ENCODE peak calls at places on chromosomes 13 and 19, in nine cellular contexts. One of them, this sample, is unnamed.

GRCh38 chr13:47832458-47832972 is 168.6 kb downstream of the SUCLA2 start:
- DNase-seq in activated T-cell treated with anti-CD3 and anti-CD28 coated beads, Interleukin-2, amount 50 U/mL, for 72 hours: no peak
- DNase-seq in EL: no peak
- DNase-seq in AG09309: no peak
- DNase-seq in B cell: no peak
- DNase-seq in left cardiac atrium: no peak
- DNase-seq in HT1080: no peak
- DNase-seq in AG10803: no peak
- DNase-seq in A172: no peak
- DNase-seq in this sample: no peak

GRCh38 chr19:38849147-38849745 is 540 bp downstream of the HNRNPL start:
- DNase-seq in activated T-cell treated with anti-CD3 and anti-CD28 coated beads, Interleukin-2, amount 50 U/mL, for 72 hours: peak; percentile 98
- DNase-seq in EL: peak; percentile 96
- DNase-seq in AG09309: peak; percentile 62
- DNase-seq in B cell: peak; percentile 97
- DNase-seq in left cardiac atrium: peak; percentile 98
- DNase-seq in HT1080: peak; percentile 95
- DNase-seq in AG10803: peak; percentile 91
- DNase-seq in A172: peak; percentile 92
- DNase-seq in this sample: peak; percentile 97

GRCh38 chr13:42047561-42048322 is 706 bp upstream of the DGKH start:
- DNase-seq in activated T-cell treated with anti-CD3 and anti-CD28 coated beads, Interleukin-2, amount 50 U/mL, for 72 hours: peak; percentile 38
- DNase-seq in EL: peak; percentile 78
- DNase-seq in AG09309: no peak
- DNase-seq in B cell: peak; percentile 66
- DNase-seq in left cardiac atrium: peak; percentile 47
- DNase-seq in HT1080: peak; percentile 65
- DNase-seq in AG10803: peak; percentile 69
- DNase-seq in A172: peak; percentile 46
- DNase-seq in this sample: peak; percentile 81

GRCh38 chr13:20125129-20125782 is 35.6 kb downstream of the GJA3 start:
- DNase-seq in activated T-cell treated with anti-CD3 and anti-CD28 coated beads, Interleukin-2, amount 50 U/mL, for 72 hours: no peak
- DNase-seq in EL: peak; percentile 65
- DNase-seq in AG09309: peak; percentile 25
- DNase-seq in B cell: no peak
- DNase-seq in left cardiac atrium: no peak
- DNase-seq in HT1080: peak; percentile 49
- DNase-seq in AG10803: peak; percentile 59
- DNase-seq in A172: peak; percentile 49
- DNase-seq in this sample: no peak

GRCh38 chr19:38389101-38389925 is 816 bp downstream of the SPRED3 start:
- DNase-seq in activated T-cell treated with anti-CD3 and anti-CD28 coated beads, Interleukin-2, amount 50 U/mL, for 72 hours: no peak
- DNase-seq in EL: peak; percentile 87
- DNase-seq in AG09309: no peak
- DNase-seq in B cell: peak; percentile 47
- DNase-seq in left cardiac atrium: peak; percentile 55
- DNase-seq in HT1080: peak; percentile 81
- DNase-seq in AG10803: peak; percentile 69
- DNase-seq in A172: peak; percentile 79
- DNase-seq in this sample: peak; percentile 57

GRCh38 chr19:13119654-13120053 is 1.6 kb downstream of the NACC1 start:
- DNase-seq in activated T-cell treated with anti-CD3 and anti-CD28 coated beads, Interleukin-2, amount 50 U/mL, for 72 hours: no peak
- DNase-seq in EL: peak; percentile 40
- DNase-seq in AG09309: no peak
- DNase-seq in B cell: no peak
- DNase-seq in left cardiac atrium: no peak
- DNase-seq in HT1080: no peak
- DNase-seq in AG10803: no peak
- DNase-seq in A172: no peak
- DNase-seq in this sample: no peak

GRCh38 chr13:110650436-110650835 is 35.1 kb downstream of the NAXD start:
- DNase-seq in activated T-cell treated with anti-CD3 and anti-CD28 coated beads, Interleukin-2, amount 50 U/mL, for 72 hours: no peak
- DNase-seq in EL: no peak
- DNase-seq in AG09309: no peak
- DNase-seq in B cell: no peak
- DNase-seq in left cardiac atrium: peak; percentile 14
- DNase-seq in HT1080: no peak
- DNase-seq in AG10803: no peak
- DNase-seq in A172: no peak
- DNase-seq in this sample: no peak

GRCh38 chr13:73065665-73066350 is 7.0 kb downstream of the KLF5 start:
- DNase-seq in activated T-cell treated with anti-CD3 and anti-CD28 coated beads, Interleukin-2, amount 50 U/mL, for 72 hours: no peak
- DNase-seq in EL: no peak
- DNase-seq in AG09309: no peak
- DNase-seq in B cell: no peak
- DNase-seq in left cardiac atrium: no peak
- DNase-seq in HT1080: no peak
- DNase-seq in AG10803: no peak
- DNase-seq in A172: no peak
- DNase-seq in this sample: no peak

GRCh38 chr19:6616011-6616410 is 25.1 kb upstream of the CD70 start:
- DNase-seq in activated T-cell treated with anti-CD3 and anti-CD28 coated beads, Interleukin-2, amount 50 U/mL, for 72 hours: peak; percentile 57
- DNase-seq in EL: peak; percentile 21
- DNase-seq in AG09309: peak; percentile 25
- DNase-seq in B cell: no peak
- DNase-seq in left cardiac atrium: no peak
- DNase-seq in HT1080: peak; percentile 79
- DNase-seq in AG10803: peak; percentile 25
- DNase-seq in A172: peak; percentile 50
- DNase-seq in this sample: no peak

GRCh38 chr19:17180997-17181702 is 34.0 kb upstream of the USE1 start:
- DNase-seq in activated T-cell treated with anti-CD3 and anti-CD28 coated beads, Interleukin-2, amount 50 U/mL, for 72 hours: no peak
- DNase-seq in EL: no peak
- DNase-seq in AG09309: no peak
- DNase-seq in B cell: no peak
- DNase-seq in left cardiac atrium: no peak
- DNase-seq in HT1080: no peak
- DNase-seq in AG10803: no peak
- DNase-seq in A172: no peak
- DNase-seq in this sample: no peak

GRCh38 chr13:49183672-49184315 is 36.3 kb upstream of the MLNR start:
- DNase-seq in activated T-cell treated with anti-CD3 and anti-CD28 coated beads, Interleukin-2, amount 50 U/mL, for 72 hours: no peak
- DNase-seq in EL: no peak
- DNase-seq in AG09309: no peak
- DNase-seq in B cell: no peak
- DNase-seq in left cardiac atrium: no peak
- DNase-seq in HT1080: peak; percentile 29
- DNase-seq in AG10803: no peak
- DNase-seq in A172: no peak
- DNase-seq in this sample: no peak

GRCh38 chr19:8252922-8253589 is 43.9 kb downstream of the CERS4 start:
- DNase-seq in activated T-cell treated with anti-CD3 and anti-CD28 coated beads, Interleukin-2, amount 50 U/mL, for 72 hours: peak; percentile 81
- DNase-seq in EL: peak; percentile 76
- DNase-seq in AG09309: peak; percentile 25
- DNase-seq in B cell: peak; percentile 87
- DNase-seq in left cardiac atrium: peak; percentile 83
- DNase-seq in HT1080: peak; percentile 69
- DNase-seq in AG10803: peak; percentile 64
- DNase-seq in A172: peak; percentile 69
- DNase-seq in this sample: peak; percentile 66

GRCh38 chr19:492091-492531 is 4.2 kb upstream of the MADCAM1 start:
- DNase-seq in activated T-cell treated with anti-CD3 and anti-CD28 coated beads, Interleukin-2, amount 50 U/mL, for 72 hours: peak; percentile 57
- DNase-seq in EL: no peak
- DNase-seq in AG09309: no peak
- DNase-seq in B cell: peak; percentile 65
- DNase-seq in left cardiac atrium: peak; percentile 21
- DNase-seq in HT1080: no peak
- DNase-seq in AG10803: no peak
- DNase-seq in A172: no peak
- DNase-seq in this sample: no peak

GRCh38 chr13:74629985-74630384 is 495.8 kb upstream of the KLF12 start:
- DNase-seq in activated T-cell treated with anti-CD3 and anti-CD28 coated beads, Interleukin-2, amount 50 U/mL, for 72 hours: no peak
- DNase-seq in EL: no peak
- DNase-seq in AG09309: no peak
- DNase-seq in B cell: no peak
- DNase-seq in left cardiac atrium: no peak
- DNase-seq in HT1080: no peak
- DNase-seq in AG10803: no peak
- DNase-seq in A172: no peak
- DNase-seq in this sample: no peak

GRCh38 chr19:18063463-18063862 is 23.3 kb downstream of the IL12RB1 start:
- DNase-seq in activated T-cell treated with anti-CD3 and anti-CD28 coated beads, Interleukin-2, amount 50 U/mL, for 72 hours: peak; percentile 40
- DNase-seq in EL: peak; percentile 23
- DNase-seq in AG09309: no peak
- DNase-seq in B cell: no peak
- DNase-seq in left cardiac atrium: no peak
- DNase-seq in HT1080: peak; percentile 54
- DNase-seq in AG10803: no peak
- DNase-seq in A172: no peak
- DNase-seq in this sample: no peak

GRCh38 chr13:73224708-73225107 is 165.9 kb downstream of the KLF5 start:
- DNase-seq in activated T-cell treated with anti-CD3 and anti-CD28 coated beads, Interleukin-2, amount 50 U/mL, for 72 hours: no peak
- DNase-seq in EL: no peak
- DNase-seq in AG09309: peak; percentile 70
- DNase-seq in B cell: no peak
- DNase-seq in left cardiac atrium: no peak
- DNase-seq in HT1080: peak; percentile 70
- DNase-seq in AG10803: peak; percentile 85
- DNase-seq in A172: peak; percentile 9
- DNase-seq in this sample: peak; percentile 99

GRCh38 chr13:40460116-40460515 is 206.3 kb downstream of the FOXO1 start:
- DNase-seq in activated T-cell treated with anti-CD3 and anti-CD28 coated beads, Interleukin-2, amount 50 U/mL, for 72 hours: no peak
- DNase-seq in EL: peak; percentile 21
- DNase-seq in AG09309: no peak
- DNase-seq in B cell: no peak
- DNase-seq in left cardiac atrium: no peak
- DNase-seq in HT1080: no peak
- DNase-seq in AG10803: peak; percentile 37
- DNase-seq in A172: no peak
- DNase-seq in this sample: no peak

GRCh38 chr13:79404985-79405384 is 1.1 kb downstream of the RBM26 start:
- DNase-seq in activated T-cell treated with anti-CD3 and anti-CD28 coated beads, Interleukin-2, amount 50 U/mL, for 72 hours: no peak
- DNase-seq in EL: no peak
- DNase-seq in AG09309: no peak
- DNase-seq in B cell: no peak
- DNase-seq in left cardiac atrium: no peak
- DNase-seq in HT1080: no peak
- DNase-seq in AG10803: no peak
- DNase-seq in A172: no peak
- DNase-seq in this sample: peak; percentile 51

GRCh38 chr13:30256713-30257432 is 50.5 kb downstream of the KATNAL1 start:
- DNase-seq in activated T-cell treated with anti-CD3 and anti-CD28 coated beads, Interleukin-2, amount 50 U/mL, for 72 hours: no peak
- DNase-seq in EL: peak; percentile 6
- DNase-seq in AG09309: peak; percentile 8
- DNase-seq in B cell: no peak
- DNase-seq in left cardiac atrium: no peak
- DNase-seq in HT1080: no peak
- DNase-seq in AG10803: peak; percentile 43
- DNase-seq in A172: no peak
- DNase-seq in this sample: no peak

GRCh38 chr13:112969692-112970338 is 801 bp downstream of the MCF2L start:
- DNase-seq in activated T-cell treated with anti-CD3 and anti-CD28 coated beads, Interleukin-2, amount 50 U/mL, for 72 hours: no peak
- DNase-seq in EL: no peak
- DNase-seq in AG09309: no peak
- DNase-seq in B cell: no peak
- DNase-seq in left cardiac atrium: no peak
- DNase-seq in HT1080: no peak
- DNase-seq in AG10803: no peak
- DNase-seq in A172: no peak
- DNase-seq in this sample: peak; percentile 58

GRCh38 chr19:10026744-10027143 is 13.5 kb downstream of the RDH8 start:
- DNase-seq in activated T-cell treated with anti-CD3 and anti-CD28 coated beads, Interleukin-2, amount 50 U/mL, for 72 hours: no peak
- DNase-seq in EL: no peak
- DNase-seq in AG09309: no peak
- DNase-seq in B cell: no peak
- DNase-seq in left cardiac atrium: no peak
- DNase-seq in HT1080: no peak
- DNase-seq in AG10803: no peak
- DNase-seq in A172: no peak
- DNase-seq in this sample: no peak

GRCh38 chr19:40335855-40336700 is 12.1 kb downstream of the C19orf47 start:
- DNase-seq in activated T-cell treated with anti-CD3 and anti-CD28 coated beads, Interleukin-2, amount 50 U/mL, for 72 hours: no peak
- DNase-seq in EL: no peak
- DNase-seq in AG09309: no peak
- DNase-seq in B cell: no peak
- DNase-seq in left cardiac atrium: no peak
- DNase-seq in HT1080: no peak
- DNase-seq in AG10803: no peak
- DNase-seq in A172: peak; percentile 83
- DNase-seq in this sample: peak; percentile 50

GRCh38 chr13:63190742-63191141 is 1775.1 kb upstream of the PCDH20 start:
- DNase-seq in activated T-cell treated with anti-CD3 and anti-CD28 coated beads, Interleukin-2, amount 50 U/mL, for 72 hours: no peak
- DNase-seq in EL: peak; percentile 75
- DNase-seq in AG09309: peak; percentile 24
- DNase-seq in B cell: no peak
- DNase-seq in left cardiac atrium: no peak
- DNase-seq in HT1080: peak; percentile 62
- DNase-seq in AG10803: peak; percentile 41
- DNase-seq in A172: peak; percentile 86
- DNase-seq in this sample: no peak

GRCh38 chr13:41352935-41353801 is 42.1 kb downstream of the NAA16 start:
- DNase-seq in activated T-cell treated with anti-CD3 and anti-CD28 coated beads, Interleukin-2, amount 50 U/mL, for 72 hours: peak; percentile 35
- DNase-seq in EL: peak; percentile 60
- DNase-seq in AG09309: no peak
- DNase-seq in B cell: peak; percentile 50
- DNase-seq in left cardiac atrium: no peak
- DNase-seq in HT1080: peak; percentile 72
- DNase-seq in AG10803: peak; percentile 72
- DNase-seq in A172: peak; percentile 52
- DNase-seq in this sample: peak; percentile 53

GRCh38 chr13:36332986-36333385 is 13.2 kb downstream of the SPART start:
- DNase-seq in activated T-cell treated with anti-CD3 and anti-CD28 coated beads, Interleukin-2, amount 50 U/mL, for 72 hours: no peak
- DNase-seq in EL: peak; percentile 50
- DNase-seq in AG09309: no peak
- DNase-seq in B cell: no peak
- DNase-seq in left cardiac atrium: no peak
- DNase-seq in HT1080: peak; percentile 63
- DNase-seq in AG10803: peak; percentile 29
- DNase-seq in A172: peak; percentile 33
- DNase-seq in this sample: no peak

GRCh38 chr13:94209110-94209509 is 270.4 kb downstream of the DCT start:
- DNase-seq in activated T-cell treated with anti-CD3 and anti-CD28 coated beads, Interleukin-2, amount 50 U/mL, for 72 hours: no peak
- DNase-seq in EL: no peak
- DNase-seq in AG09309: no peak
- DNase-seq in B cell: no peak
- DNase-seq in left cardiac atrium: no peak
- DNase-seq in HT1080: no peak
- DNase-seq in AG10803: no peak
- DNase-seq in A172: no peak
- DNase-seq in this sample: no peak

GRCh38 chr19:46372901-46373572 is 26.1 kb downstream of the PPP5C start:
- DNase-seq in activated T-cell treated with anti-CD3 and anti-CD28 coated beads, Interleukin-2, amount 50 U/mL, for 72 hours: no peak
- DNase-seq in EL: no peak
- DNase-seq in AG09309: no peak
- DNase-seq in B cell: no peak
- DNase-seq in left cardiac atrium: no peak
- DNase-seq in HT1080: peak; percentile 59
- DNase-seq in AG10803: peak; percentile 55
- DNase-seq in A172: peak; percentile 6
- DNase-seq in this sample: no peak

GRCh38 chr13:36814465-36814864 is 4.6 kb upstream of the RFXAP start:
- DNase-seq in activated T-cell treated with anti-CD3 and anti-CD28 coated beads, Interleukin-2, amount 50 U/mL, for 72 hours: no peak
- DNase-seq in EL: no peak
- DNase-seq in AG09309: no peak
- DNase-seq in B cell: no peak
- DNase-seq in left cardiac atrium: no peak
- DNase-seq in HT1080: no peak
- DNase-seq in AG10803: no peak
- DNase-seq in A172: no peak
- DNase-seq in this sample: no peak

GRCh38 chr13:113192902-113193301 is 15.6 kb downstream of the PCID2 start:
- DNase-seq in activated T-cell treated with anti-CD3 and anti-CD28 coated beads, Interleukin-2, amount 50 U/mL, for 72 hours: no peak
- DNase-seq in EL: peak; percentile 71
- DNase-seq in AG09309: peak; percentile 61
- DNase-seq in B cell: no peak
- DNase-seq in left cardiac atrium: no peak
- DNase-seq in HT1080: peak; percentile 59
- DNase-seq in AG10803: peak; percentile 77
- DNase-seq in A172: no peak
- DNase-seq in this sample: no peak

GRCh38 chr13:38538412-38538811 is 148.5 kb upstream of the FREM2 start:
- DNase-seq in activated T-cell treated with anti-CD3 and anti-CD28 coated beads, Interleukin-2, amount 50 U/mL, for 72 hours: no peak
- DNase-seq in EL: no peak
- DNase-seq in AG09309: no peak
- DNase-seq in B cell: no peak
- DNase-seq in left cardiac atrium: no peak
- DNase-seq in HT1080: no peak
- DNase-seq in AG10803: no peak
- DNase-seq in A172: no peak
- DNase-seq in this sample: no peak

GRCh38 chr19:16801599-16801998 is 27.6 kb upstream of the SIN3B start:
- DNase-seq in activated T-cell treated with anti-CD3 and anti-CD28 coated beads, Interleukin-2, amount 50 U/mL, for 72 hours: no peak
- DNase-seq in EL: peak; percentile 48
- DNase-seq in AG09309: peak; percentile 14
- DNase-seq in B cell: no peak
- DNase-seq in left cardiac atrium: no peak
- DNase-seq in HT1080: peak; percentile 73
- DNase-seq in AG10803: peak; percentile 53
- DNase-seq in A172: peak; percentile 90
- DNase-seq in this sample: peak; percentile 24